ENCODE peak calls at places on chromosomes 2 and 18, in five cellular contexts. X is cardiac fibroblast, E is heart right ventricle, Z is body of pancreas, U is right atrium auricular region. A is an unnamed sample.

GRCh38 chr18:10444314-10445006 is 10.0 kb upstream of the APCDD1 start:
- DNase-seq in X (no peak), E (no peak), Z (no peak), U (no peak), A (no peak)

GRCh38 chr2:207867905-207868304 is 98.2 kb upstream of the FZD5 start:
- DNase-seq in X (no peak), E (no peak), Z (no peak), U (no peak), A (no peak)

GRCh38 chr2:215692387-215693079 is 256.7 kb upstream of the FN1 start:
- DNase-seq in X (peak; percentile 66), E (no peak), Z (no peak), U (no peak), A (no peak)

GRCh38 chr18:28065031-28065792 is 111.7 kb downstream of the CDH2 start:
- DNase-seq in X (peak; percentile 97), E (no peak), Z (no peak), U (no peak), A (no peak)

GRCh38 chr2:30324245-30324644 is 92.9 kb downstream of the LBH start:
- DNase-seq in X (no peak), E (no peak), Z (no peak), U (no peak), A (no peak)

GRCh38 chr2:30300122-30300455 is 68.8 kb downstream of the LBH start:
- DNase-seq in X (no peak), E (no peak), Z (no peak), U (no peak), A (no peak)

GRCh38 chr2:145304501-145304900 is 784.6 kb upstream of the ZEB2 start:
- DNase-seq in X (no peak), E (no peak), Z (no peak), U (no peak), A (no peak)

GRCh38 chr2:18154812-18155211 is 276.3 kb downstream of the KCNS3 start:
- DNase-seq in X (no peak), E (no peak), Z (no peak), U (no peak), A (no peak)

GRCh38 chr2:225889452-225889851 is 489.9 kb downstream of the NYAP2 start:
- DNase-seq in X (peak; percentile 92), E (peak; percentile 5), Z (peak; percentile 33), U (no peak), A (peak; percentile 24)

GRCh38 chr2:43455296-43455695 is 140.5 kb downstream of the THADA start:
- DNase-seq in X (peak; percentile 58), E (no peak), Z (no peak), U (no peak), A (no peak)

GRCh38 chr2:231785413-231785812 is 832 bp upstream of the COPS7B start:
- DNase-seq in X (no peak), E (no peak), Z (no peak), U (no peak), A (no peak)

GRCh38 chr2:231785822-231786176 is 446 bp upstream of the COPS7B start:
- DNase-seq in X (no peak), E (no peak), Z (no peak), U (no peak), A (no peak)

GRCh38 chr2:231781798-231782726 is 980 bp upstream of the PDE6D start:
- DNase-seq in X (peak; percentile 63), E (peak; percentile 20), Z (peak; percentile 44), U (no peak), A (peak; percentile 23)

GRCh38 chr2:231786917-231787292 is 660 bp downstream of the COPS7B start:
- DNase-seq in X (no peak), E (no peak), Z (no peak), U (no peak), A (no peak)

DNA sequence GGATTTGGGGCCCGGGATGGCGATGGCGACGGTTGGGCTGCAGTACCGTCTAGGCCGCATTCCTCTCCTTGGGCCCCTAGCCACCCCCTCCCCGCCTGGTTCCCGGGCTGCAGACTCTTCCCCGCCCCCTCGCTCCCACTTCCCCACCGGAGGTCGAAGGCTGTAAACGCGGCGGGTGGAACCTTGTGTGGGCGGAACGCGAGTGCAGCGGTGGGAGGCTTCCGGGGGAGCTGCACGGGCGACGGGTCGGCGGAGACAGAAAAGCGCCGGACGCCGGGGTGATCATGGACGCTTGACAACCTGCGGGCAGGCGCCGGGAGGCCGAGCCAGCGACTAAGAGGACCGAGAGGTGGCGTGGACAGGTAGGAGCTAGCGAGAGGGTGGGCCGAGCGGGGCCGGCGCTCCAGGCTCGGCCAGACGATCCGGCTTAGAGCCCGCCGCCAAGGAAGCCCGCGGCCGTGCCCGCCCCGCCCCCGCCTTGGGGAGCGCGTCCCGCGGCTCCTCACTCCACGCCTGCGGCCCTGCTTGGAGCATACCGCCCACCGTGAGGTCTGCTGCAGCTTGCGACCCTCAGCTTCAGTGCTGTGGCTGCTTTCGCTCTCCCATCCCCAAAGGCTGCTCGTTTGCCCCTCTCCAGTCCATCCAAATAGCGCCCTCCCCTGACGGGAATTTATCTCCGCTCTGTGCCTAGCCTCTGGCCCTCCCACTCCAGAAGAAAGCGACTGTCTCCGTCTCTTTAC is at the start of gene COPS7B:
- DNase-seq in X (peak; percentile 83), E (peak; percentile 75), Z (peak; percentile 79), U (peak; percentile 78), A (peak; percentile 86)
- TF ChIP-seq CTCF in X (peak; percentile 47), E (peak; percentile 46), Z (peak; percentile 9), U (no peak), A (peak; percentile 52)

GRCh38 chr18:5424903-5425302 is 118.9 kb downstream of the EPB41L3 start:
- DNase-seq in X (peak; percentile 56), E (no peak), Z (peak; percentile 25), U (no peak), A (no peak)
- TF ChIP-seq CTCF in X (peak; percentile 36), E (peak; percentile 51), Z (peak; percentile 33), U (no peak), A (peak; percentile 42)

DNA sequence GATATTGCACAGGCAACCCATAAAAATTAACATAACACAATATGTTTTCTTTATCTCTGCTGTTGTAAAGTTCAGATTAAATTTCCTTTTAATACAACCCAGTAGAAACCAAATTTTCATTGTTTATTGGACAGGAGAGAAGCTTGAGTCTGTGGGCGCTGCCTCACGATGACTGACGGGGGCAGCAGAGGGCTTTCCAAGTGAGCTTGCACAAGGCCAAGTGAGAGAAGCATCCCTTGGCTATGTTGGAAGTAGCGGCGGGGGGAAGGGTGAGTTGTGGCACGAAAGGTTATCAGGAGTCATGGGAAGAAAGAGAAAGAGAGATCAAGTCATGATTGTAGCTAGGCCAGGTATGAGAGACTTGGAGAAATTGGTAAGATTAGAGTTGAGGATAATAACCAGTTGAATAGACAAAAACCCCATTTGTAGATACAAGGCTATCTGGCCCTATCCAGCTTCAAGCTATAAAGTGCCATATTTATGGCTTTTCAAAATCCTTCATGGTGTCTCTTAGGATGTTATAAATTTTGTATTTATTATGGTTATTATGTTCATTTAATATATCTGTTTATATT is 413.7 kb upstream of the FAM98A start:
- DNase-seq in X (peak; percentile 38), E (peak; percentile 35), Z (peak; percentile 66), U (no peak), A (no peak)
- TF ChIP-seq CTCF in X (peak; percentile 53), E (peak; percentile 74), Z (peak; percentile 86), U (peak; percentile 36), A (peak; percentile 76)

DNA sequence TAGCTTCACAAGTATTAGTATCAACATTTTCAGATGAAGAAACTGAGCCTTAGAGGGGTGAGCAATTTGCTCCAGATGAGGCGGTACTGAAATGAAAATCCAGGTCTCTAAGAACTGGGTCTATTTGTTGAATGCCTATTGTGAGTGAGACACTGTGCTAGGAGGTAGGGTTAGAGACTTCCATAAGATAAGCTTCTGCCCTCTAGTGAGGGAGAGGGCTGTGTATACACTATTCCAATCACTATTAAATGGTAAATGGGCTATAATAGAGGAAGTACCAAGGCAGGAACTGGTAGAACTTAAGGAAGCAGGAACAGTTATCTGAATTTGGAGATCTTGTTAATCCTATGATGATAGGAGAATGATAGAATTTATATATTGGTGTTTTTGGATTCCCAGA is 23.6 kb upstream of the GLS start:
- DNase-seq in X (no peak), E (no peak), Z (no peak), U (no peak), A (no peak)
- TF ChIP-seq CTCF in X (no peak), E (no peak), Z (no peak), U (no peak), A (no peak)

DNA sequence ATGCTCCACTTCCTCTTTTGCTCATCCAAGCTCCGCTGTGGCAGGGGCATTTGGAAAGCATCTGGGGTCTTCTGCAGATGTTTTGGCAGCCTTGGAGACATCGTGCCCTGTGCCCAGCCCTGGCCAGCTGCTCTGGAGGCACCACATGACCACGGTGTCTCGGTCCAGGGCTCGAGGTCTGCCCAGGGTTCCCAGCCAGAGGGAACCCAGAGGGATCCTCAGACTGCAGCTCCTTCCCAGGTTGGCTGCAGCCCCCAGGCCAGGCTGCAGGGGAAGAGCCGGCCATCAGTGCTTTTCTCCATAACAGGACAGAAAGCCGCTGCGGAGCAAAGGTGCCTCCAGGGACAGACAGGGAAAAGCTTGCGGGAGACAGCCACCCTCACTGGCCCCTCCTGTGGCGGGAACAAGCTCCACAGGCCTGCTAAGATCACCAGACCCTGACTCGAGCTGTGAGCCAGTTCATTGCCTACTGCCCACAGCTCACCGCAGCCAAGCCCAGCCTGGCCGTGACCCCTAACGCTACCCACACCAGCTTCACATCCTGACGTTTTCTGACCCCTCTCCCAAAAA is 74.7 kb downstream of the SMAD7 start:
- DNase-seq in X (no peak), E (no peak), Z (no peak), U (no peak), A (no peak)
- TF ChIP-seq CTCF in X (no peak), E (no peak), Z (no peak), U (no peak), A (no peak)

DNA sequence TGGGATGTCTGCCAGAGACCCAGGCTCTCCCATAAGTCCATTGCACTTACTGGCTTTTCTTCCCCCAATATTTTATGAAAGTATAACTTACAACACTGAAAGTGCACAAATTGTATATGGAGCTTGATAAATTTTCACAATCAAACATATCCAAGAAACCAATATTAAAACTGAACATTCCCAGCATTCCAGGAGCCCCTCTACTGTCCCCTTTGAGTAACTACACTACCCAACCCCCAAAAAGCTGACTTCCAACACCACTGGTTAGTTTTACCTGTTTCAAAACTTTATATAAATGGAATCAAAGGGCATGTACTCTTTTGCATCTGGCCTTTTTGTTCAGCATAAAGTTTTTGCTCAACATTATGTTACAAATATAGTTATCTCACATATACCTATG is 35.2 kb upstream of the PKDCC start:
- DNase-seq in X (no peak), E (no peak), Z (no peak), U (no peak), A (no peak)
- TF ChIP-seq CTCF in X (no peak), E (no peak), Z (no peak), U (no peak), A (no peak)